ENCODE peak calls at places on chromosomes 2 and 18, in four cellular contexts. L, S, R and W are unnamed samples.
A peak's percentile ranks its signal among the peaks of the same experiment; 100 is the strongest.

GRCh38 chr2:217061916-217062315 is 202.1 kb upstream of the TNP1 start:
- DNase-seq in L (no peak), S (no peak), R (no peak), W (no peak)

GRCh38 chr2:8872821-8873432 is 35.5 kb upstream of the KIDINS220 start:
- DNase-seq in S (peak; percentile 59), L (peak; percentile 87), R (peak; percentile 63), W (peak; percentile 16)

GRCh38 chr2:38214209-38214717 is 138.3 kb upstream of the CYP1B1 start:
- DNase-seq in R (no peak), L (no peak), S (no peak), W (no peak)

GRCh38 chr2:17879137-17879912 is 858 bp downstream of the KCNS3 start:
- DNase-seq in L (peak; percentile 96), S (peak; percentile 23), R (peak; percentile 72), W (no peak)

GRCh38 chr2:102235042-102235473 is 48.2 kb downstream of the IL1RL2 start:
- DNase-seq in L (no peak), R (no peak), S (no peak), W (no peak)

GRCh38 chr2:38653715-38654494 is 12.0 kb upstream of the GALM start:
- DNase-seq in L (no peak), S (peak; percentile 58), R (no peak), W (no peak)

GRCh38 chr18:39487932-39488331 is 1922.3 kb upstream of the CELF4 start:
- DNase-seq in S (no peak), R (no peak), L (no peak), W (no peak)

GRCh38 chr2:148814853-148815419 is 60.1 kb upstream of the KIF5C start:
- DNase-seq in L (no peak), S (no peak), R (no peak), W (no peak)

GRCh38 chr2:162062559-162062958 is 11.5 kb downstream of the DPP4 start:
- DNase-seq in R (no peak), L (peak; percentile 28), S (no peak), W (no peak)

GRCh38 chr2:162065767-162066166 is 8.2 kb downstream of the DPP4 start:
- DNase-seq in R (no peak), S (no peak), L (no peak), W (no peak)

GRCh38 chr2:162061021-162061420 is 13.0 kb downstream of the DPP4 start:
- DNase-seq in R (no peak), L (no peak), S (no peak), W (no peak)

GRCh38 chr2:162063281-162063680 is 10.7 kb downstream of the DPP4 start:
- DNase-seq in S (no peak), R (no peak), L (no peak), W (no peak)

GRCh38 chr2:162063899-162064298 is 10.1 kb downstream of the DPP4 start:
- DNase-seq in L (no peak), R (no peak), S (no peak), W (no peak)
- H3K4me3 ChIP-seq in L (no peak overlapping the region), R (no peak overlapping the region), S (no peak overlapping the region), W (no peak overlapping the region)

DNA sequence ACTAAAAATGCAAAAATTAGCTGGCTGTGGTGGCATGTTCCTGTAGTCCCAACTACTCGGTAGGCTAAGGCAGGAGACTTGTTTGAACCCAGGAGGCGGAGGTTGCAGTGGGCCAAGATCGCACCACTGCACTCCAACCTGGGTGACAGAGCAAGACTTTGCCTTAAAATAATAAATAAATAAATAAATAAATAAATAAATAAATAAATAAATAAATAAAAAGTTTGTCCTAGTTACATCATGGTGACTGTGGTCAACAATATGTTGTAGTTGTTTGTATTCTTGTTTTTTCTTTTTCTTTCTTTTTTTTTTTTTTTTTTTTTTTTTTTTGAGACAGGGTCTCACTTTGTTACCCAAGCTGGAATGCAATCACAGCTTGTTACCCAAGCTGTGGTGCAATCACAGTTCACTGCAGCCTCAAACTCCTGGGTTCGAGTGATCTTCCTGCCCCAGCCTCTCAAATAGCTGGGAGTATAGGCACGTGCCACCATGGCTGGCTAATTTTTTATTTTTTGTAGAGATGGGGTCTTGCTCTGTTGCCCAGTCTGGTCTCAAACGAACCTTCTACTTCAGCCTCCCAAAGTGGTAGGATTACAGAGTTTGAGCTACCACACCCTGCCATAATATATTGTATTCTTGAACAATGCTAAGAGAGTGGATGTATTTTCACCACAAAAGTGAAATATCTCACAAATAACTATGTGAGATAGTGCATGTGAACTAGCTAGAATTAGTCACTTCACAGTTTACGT is 185.0 kb downstream of the PHLPP1 start:
- DNase-seq in R (no peak), S (no peak), L (no peak), W (no peak)
- TF ChIP-seq REST in R (no peak), S (no peak), L (no peak), W (no peak)

DNA sequence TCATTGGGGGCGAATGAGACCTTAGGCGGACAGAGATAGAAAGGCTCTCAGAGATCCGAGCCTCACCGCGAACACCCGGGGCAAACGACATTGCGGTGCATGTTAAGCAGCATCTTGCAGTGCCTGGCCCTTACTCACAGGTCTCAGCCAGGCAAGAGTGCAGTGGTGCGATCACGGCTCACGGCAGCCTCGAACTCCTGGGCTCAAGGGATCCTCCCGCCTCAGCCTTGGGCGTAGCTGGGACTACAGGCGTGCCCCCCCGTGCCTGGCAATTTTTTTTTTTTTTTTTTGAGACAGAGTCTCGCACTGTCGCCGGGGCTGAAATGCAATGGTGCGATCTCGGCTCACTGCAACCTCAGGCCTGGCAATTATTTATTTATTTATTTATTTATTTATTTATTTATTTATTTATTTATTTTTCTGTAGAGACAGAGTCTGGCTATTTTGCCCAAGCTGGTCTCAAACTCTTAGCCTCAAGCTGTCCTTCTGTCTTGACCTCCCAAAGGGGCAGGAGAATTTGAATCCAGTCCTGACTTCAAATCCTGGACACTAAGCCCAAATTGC is 1.3 kb downstream of the LAMA3 start:
- DNase-seq in S (no peak), R (peak; percentile 41), L (peak; percentile 53), W (no peak)
- H3K4me3 ChIP-seq in S (no peak overlapping the region), R (no peak overlapping the region), L (peak overlapping the region; percentile 68), W (no peak overlapping the region)

GRCh38 chr2:177127821-177128220 is 84.8 kb upstream of the HNRNPA3 start:
- DNase-seq in R (no peak), S (no peak), L (peak; percentile 13), W (no peak)
- TF ChIP-seq REST in R (peak; percentile 68), S (no peak), L (peak; percentile 68), W (peak; percentile 85)

GRCh38 chr2:212359425-212360067 is 179.1 kb downstream of the ERBB4 start:
- DNase-seq in R (peak; percentile 40), L (no peak), S (no peak), W (no peak)
- H3K4me3 ChIP-seq in R (no peak overlapping the region), L (no peak overlapping the region), S (no peak overlapping the region), W (no peak overlapping the region)